ENCODE peak calls at places on chromosomes 16 and 17, in five cellular contexts. One of them, this sample, is unnamed.

GRCh38 chr16:52799149-52799548 is 252.2 kb upstream of the TOX3 start:
- DNase-seq in GM13977: no peak
- DNase-seq in glutamatergic neuron: no peak
- DNase-seq in stimulated activated CD8-positive, alpha-beta memory T cell treated with anti-CD3 and anti-CD28 coated beads, Interleukin-12 subunit alpha, Interleukin-12 subunit beta, amount 100 ng/mL, for 4 hours: no peak
- DNase-seq in NCI-H1048: no peak
- DNase-seq in this sample: no peak

GRCh38 chr16:12433691-12434390 is 369.8 kb downstream of the CPPED1 start:
- DNase-seq in stimulated activated CD8-positive, alpha-beta memory T cell treated with anti-CD3 and anti-CD28 coated beads, Interleukin-12 subunit alpha, Interleukin-12 subunit beta, amount 100 ng/mL, for 4 hours: no peak
- DNase-seq in GM13977: peak; percentile 34
- DNase-seq in glutamatergic neuron: no peak
- DNase-seq in NCI-H1048: no peak
- DNase-seq in this sample: no peak

GRCh38 chr17:36149296-36149820 is 27.1 kb downstream of the TBC1D3B start:
- DNase-seq in GM13977: no peak
- DNase-seq in glutamatergic neuron: no peak
- DNase-seq in NCI-H1048: no peak
- DNase-seq in stimulated activated CD8-positive, alpha-beta memory T cell treated with anti-CD3 and anti-CD28 coated beads, Interleukin-12 subunit alpha, Interleukin-12 subunit beta, amount 100 ng/mL, for 4 hours: no peak
- DNase-seq in this sample: no peak

GRCh38 chr17:65664296-65664695 is 102.8 kb upstream of the AXIN2 start:
- DNase-seq in glutamatergic neuron: no peak
- DNase-seq in stimulated activated CD8-positive, alpha-beta memory T cell treated with anti-CD3 and anti-CD28 coated beads, Interleukin-12 subunit alpha, Interleukin-12 subunit beta, amount 100 ng/mL, for 4 hours: no peak
- DNase-seq in NCI-H1048: no peak
- DNase-seq in GM13977: no peak
- DNase-seq in this sample: no peak

GRCh38 chr17:51050291-51051033 is 70.2 kb downstream of the SPAG9 start:
- DNase-seq in NCI-H1048: no peak
- DNase-seq in GM13977: peak; percentile 50
- DNase-seq in stimulated activated CD8-positive, alpha-beta memory T cell treated with anti-CD3 and anti-CD28 coated beads, Interleukin-12 subunit alpha, Interleukin-12 subunit beta, amount 100 ng/mL, for 4 hours: no peak
- DNase-seq in glutamatergic neuron: no peak
- DNase-seq in this sample: no peak

GRCh38 chr16:64900029-64900428 is 221.8 kb downstream of the CDH11 start:
- DNase-seq in stimulated activated CD8-positive, alpha-beta memory T cell treated with anti-CD3 and anti-CD28 coated beads, Interleukin-12 subunit alpha, Interleukin-12 subunit beta, amount 100 ng/mL, for 4 hours: no peak
- DNase-seq in glutamatergic neuron: no peak
- DNase-seq in GM13977: no peak
- DNase-seq in NCI-H1048: no peak
- DNase-seq in this sample: no peak

GRCh38 chr17:37301288-37301687 is 74.5 kb upstream of the C17orf78 start:
- DNase-seq in NCI-H1048: no peak
- DNase-seq in GM13977: no peak
- DNase-seq in glutamatergic neuron: no peak
- DNase-seq in stimulated activated CD8-positive, alpha-beta memory T cell treated with anti-CD3 and anti-CD28 coated beads, Interleukin-12 subunit alpha, Interleukin-12 subunit beta, amount 100 ng/mL, for 4 hours: no peak
- DNase-seq in this sample: no peak

GRCh38 chr17:39767147-39767546 is 29.4 kb downstream of the GRB7 start:
- DNase-seq in GM13977: no peak
- DNase-seq in glutamatergic neuron: no peak
- DNase-seq in stimulated activated CD8-positive, alpha-beta memory T cell treated with anti-CD3 and anti-CD28 coated beads, Interleukin-12 subunit alpha, Interleukin-12 subunit beta, amount 100 ng/mL, for 4 hours: no peak
- DNase-seq in NCI-H1048: no peak
- DNase-seq in this sample: no peak

GRCh38 chr16:25045696-25046381 is 30.7 kb upstream of the ARHGAP17 start:
- DNase-seq in glutamatergic neuron: no peak
- DNase-seq in GM13977: no peak
- DNase-seq in stimulated activated CD8-positive, alpha-beta memory T cell treated with anti-CD3 and anti-CD28 coated beads, Interleukin-12 subunit alpha, Interleukin-12 subunit beta, amount 100 ng/mL, for 4 hours: no peak
- DNase-seq in NCI-H1048: no peak
- DNase-seq in this sample: no peak

GRCh38 chr16:66262253-66263167 is 104.0 kb upstream of the CDH5 start:
- DNase-seq in glutamatergic neuron: no peak
- DNase-seq in NCI-H1048: no peak
- DNase-seq in stimulated activated CD8-positive, alpha-beta memory T cell treated with anti-CD3 and anti-CD28 coated beads, Interleukin-12 subunit alpha, Interleukin-12 subunit beta, amount 100 ng/mL, for 4 hours: no peak
- DNase-seq in GM13977: no peak
- DNase-seq in this sample: no peak

GRCh38 chr16:71499775-71500364 is 10.7 kb upstream of the ZNF19 start:
- DNase-seq in GM13977: peak; percentile 65
- DNase-seq in stimulated activated CD8-positive, alpha-beta memory T cell treated with anti-CD3 and anti-CD28 coated beads, Interleukin-12 subunit alpha, Interleukin-12 subunit beta, amount 100 ng/mL, for 4 hours: no peak
- DNase-seq in NCI-H1048: no peak
- DNase-seq in glutamatergic neuron: peak; percentile 36
- DNase-seq in this sample: peak; percentile 70

GRCh38 chr17:61402978-61403845 is 3.6 kb downstream of the TBX2 start:
- DNase-seq in GM13977: no peak
- DNase-seq in stimulated activated CD8-positive, alpha-beta memory T cell treated with anti-CD3 and anti-CD28 coated beads, Interleukin-12 subunit alpha, Interleukin-12 subunit beta, amount 100 ng/mL, for 4 hours: no peak
- DNase-seq in NCI-H1048: no peak
- DNase-seq in glutamatergic neuron: no peak
- DNase-seq in this sample: no peak

GRCh38 chr17:72407336-72408121 is 286.7 kb downstream of the SOX9 start:
- DNase-seq in glutamatergic neuron: peak; percentile 60
- DNase-seq in NCI-H1048: peak; percentile 78
- DNase-seq in stimulated activated CD8-positive, alpha-beta memory T cell treated with anti-CD3 and anti-CD28 coated beads, Interleukin-12 subunit alpha, Interleukin-12 subunit beta, amount 100 ng/mL, for 4 hours: no peak
- DNase-seq in GM13977: peak; percentile 58
- DNase-seq in this sample: no peak

GRCh38 chr16:50021509-50021908 is 3.5 kb upstream of the CNEP1R1 start:
- DNase-seq in glutamatergic neuron: no peak
- DNase-seq in GM13977: peak; percentile 30
- DNase-seq in NCI-H1048: no peak
- DNase-seq in stimulated activated CD8-positive, alpha-beta memory T cell treated with anti-CD3 and anti-CD28 coated beads, Interleukin-12 subunit alpha, Interleukin-12 subunit beta, amount 100 ng/mL, for 4 hours: no peak
- DNase-seq in this sample: peak; percentile 32

GRCh38 chr17:47687748-47688147 is 6.2 kb upstream of the TBKBP1 start:
- DNase-seq in stimulated activated CD8-positive, alpha-beta memory T cell treated with anti-CD3 and anti-CD28 coated beads, Interleukin-12 subunit alpha, Interleukin-12 subunit beta, amount 100 ng/mL, for 4 hours: no peak
- DNase-seq in NCI-H1048: no peak
- DNase-seq in GM13977: no peak
- DNase-seq in glutamatergic neuron: peak; percentile 60
- DNase-seq in this sample: peak; percentile 59

GRCh38 chr16:85403693-85404092 is 209.4 kb upstream of the GSE1 start:
- DNase-seq in NCI-H1048: no peak
- DNase-seq in glutamatergic neuron: peak; percentile 14
- DNase-seq in GM13977: no peak
- DNase-seq in stimulated activated CD8-positive, alpha-beta memory T cell treated with anti-CD3 and anti-CD28 coated beads, Interleukin-12 subunit alpha, Interleukin-12 subunit beta, amount 100 ng/mL, for 4 hours: no peak
- DNase-seq in this sample: peak; percentile 2

This sample was measured in Caco-2.